ENCODE peak calls at places on chromosomes 5 and 9, in six cellular contexts. M is right cardiac atrium, J is mesenchymal stem cell, F is upper lobe of right lung, S is transverse colon, E is small intestine. Q is an unnamed sample. For H3K4me1, the result is how much of the 10 kb centered on the place peaks cover.

GRCh38 chr5:102481044-102481715 is 17.6 kb downstream of the SLCO6A1 start:
- DNase-seq in F (no peak), M (no peak), S (no peak), J (peak), E (no peak), Q (no peak)

GRCh38 chr9:80146466-80146865 is 574.7 kb downstream of the TLE4 start:
- DNase-seq in M (no peak), J (peak), E (no peak), S (no peak), F (no peak), Q (no peak)

GRCh38 chr5:72067682-72068470 is 39.4 kb upstream of the MAP1B start:
- DNase-seq in S (no peak), J (peak), M (no peak), F (no peak), E (no peak), Q (no peak)

GRCh38 chr5:177022386-177023246 is at the start of gene ZNF346:
- DNase-seq in E (peak), J (peak), S (peak), F (peak), M (peak), Q (peak)

GRCh38 chr5:33339413-33339812 is 101.4 kb upstream of the TARS1 start:
- DNase-seq in F (no peak), E (no peak), M (no peak), J (no peak), S (no peak), Q (no peak)

GRCh38 chr5:89769975-89770374 is 639.6 kb downstream of the CETN3 start:
- DNase-seq in E (no peak), F (no peak), M (no peak), J (peak), S (no peak), Q (no peak)

GRCh38 chr5:119451561-119451960 is 736 bp upstream of the HSD17B4 start:
- DNase-seq in J (no peak), F (no peak), M (no peak), S (no peak), E (no peak), Q (no peak)

GRCh38 chr9:36092509-36093215 is 43.9 kb upstream of the GLIPR2 start:
- DNase-seq in M (no peak), E (peak), F (no peak), S (peak), J (peak), Q (no peak)

GRCh38 chr5:96807099-96807654 is 568 bp downstream of the ERAP1 start:
- DNase-seq in J (peak), M (peak), F (peak), E (peak), S (peak), Q (peak)

GRCh38 chr5:150441813-150442698 is 7.5 kb downstream of the RPS14 start:
- DNase-seq in F (no peak), E (no peak), M (no peak), J (no peak), S (no peak), Q (no peak)

GRCh38 chr9:75121914-75122558 is 33.7 kb downstream of the OSTF1 start:
- DNase-seq in E (no peak), M (no peak), F (no peak), J (no peak), S (no peak), Q (no peak)

DNA sequence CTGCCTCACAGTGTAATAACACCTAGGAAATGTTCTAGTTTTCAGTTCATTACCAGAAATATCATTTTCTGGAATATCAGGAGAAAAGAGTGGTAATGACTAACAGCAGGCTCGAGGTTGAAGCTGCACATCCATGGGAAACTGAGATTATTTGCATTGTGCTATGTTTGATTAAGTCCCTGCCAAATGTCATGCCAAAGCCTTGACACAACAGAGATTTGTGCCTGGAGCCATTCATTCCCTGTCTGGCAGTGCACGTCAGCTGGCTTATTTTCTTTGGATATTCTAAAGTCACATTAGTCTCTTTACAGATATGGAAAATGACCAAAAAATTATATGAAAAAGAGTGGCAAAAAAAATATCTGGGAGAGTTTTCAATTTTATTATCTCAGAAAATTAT is 848.0 kb downstream of the PTPRD start:
- DNase-seq in J (no peak), E (no peak), M (no peak), F (no peak), S (no peak), Q (no peak)
- H3K4me1 ChIP-seq in J (under half), E (under half), M (under half), F (under half), S (under half), Q (under half)

GRCh38 chr5:107696071-107696470 is 25.3 kb upstream of the EFNA5 start:
- DNase-seq in J (no peak), M (no peak), S (no peak), F (no peak), E (no peak), Q (no peak)
- H3K4me3 ChIP-seq in J (no peak), M (no peak), S (no peak), F (no peak), E (no peak), Q (no peak)

DNA sequence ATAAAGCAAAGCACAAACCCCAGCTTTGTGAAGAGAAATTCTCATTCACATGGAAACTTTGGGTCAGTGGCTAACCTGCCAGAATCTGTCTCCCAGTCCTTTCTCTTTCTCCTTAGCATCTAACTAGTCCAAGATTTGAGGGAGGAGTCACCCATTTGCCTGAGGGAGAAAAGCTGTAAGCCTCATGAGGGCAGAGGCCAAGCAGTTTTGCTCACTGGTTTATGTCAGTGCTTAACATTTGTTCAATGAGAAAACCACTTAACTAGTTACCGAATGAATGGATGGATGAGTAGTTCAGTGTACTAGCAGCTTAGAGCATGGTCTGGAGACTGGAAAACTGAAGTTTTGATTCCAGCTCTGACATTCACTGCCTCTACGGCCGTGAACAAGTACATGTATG is 36.0 kb downstream of the ADAM19 start:
- DNase-seq in M (no peak), F (no peak), J (peak), S (no peak), E (no peak), Q (no peak)
- H3K4me1 ChIP-seq in M (under half), F (under half), J (under half), S (under half), E (under half), Q (under half)

DNA sequence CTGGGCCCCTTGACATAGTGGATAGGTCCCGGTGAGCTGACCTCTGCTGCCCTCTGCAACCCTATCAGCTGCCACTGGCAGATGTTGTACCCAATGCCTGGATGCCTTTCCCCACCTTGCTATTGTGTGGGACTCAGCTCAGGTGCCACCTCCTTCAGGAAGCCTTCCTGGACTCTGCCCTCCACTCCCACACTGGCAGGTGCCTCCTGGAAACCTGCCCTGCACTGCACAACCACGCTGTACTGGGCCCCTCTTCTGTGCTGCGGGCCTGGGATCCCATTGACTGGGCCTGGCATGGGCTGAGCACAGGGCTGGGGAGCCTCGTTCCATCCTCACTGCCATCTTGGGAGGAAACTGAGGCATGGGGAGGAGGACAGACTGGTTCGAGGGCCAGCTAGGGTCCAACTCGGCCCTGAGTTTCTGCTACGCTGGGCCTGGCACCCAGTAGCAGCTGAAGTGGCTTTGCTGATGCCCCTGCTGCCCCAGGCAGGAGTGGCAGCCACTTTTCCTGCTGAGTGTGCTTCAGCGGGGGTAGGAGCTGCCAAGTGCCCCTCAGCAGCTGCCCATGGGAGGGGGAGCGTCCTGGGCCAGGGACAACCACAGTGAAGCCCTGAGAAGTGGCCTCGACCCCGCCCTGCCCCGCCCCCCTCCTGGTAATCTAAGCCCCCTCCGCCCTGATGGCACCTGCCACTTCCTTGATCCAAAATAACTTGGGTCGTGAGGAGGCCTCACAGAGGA is 1.3 kb downstream of the AK1 start:
- DNase-seq in M (peak), J (no peak), F (peak), S (peak), E (peak), Q (no peak)
- H3K4me3 ChIP-seq in M (peak), J (peak), F (peak), S (no peak), E (no peak), Q (no peak)

DNA sequence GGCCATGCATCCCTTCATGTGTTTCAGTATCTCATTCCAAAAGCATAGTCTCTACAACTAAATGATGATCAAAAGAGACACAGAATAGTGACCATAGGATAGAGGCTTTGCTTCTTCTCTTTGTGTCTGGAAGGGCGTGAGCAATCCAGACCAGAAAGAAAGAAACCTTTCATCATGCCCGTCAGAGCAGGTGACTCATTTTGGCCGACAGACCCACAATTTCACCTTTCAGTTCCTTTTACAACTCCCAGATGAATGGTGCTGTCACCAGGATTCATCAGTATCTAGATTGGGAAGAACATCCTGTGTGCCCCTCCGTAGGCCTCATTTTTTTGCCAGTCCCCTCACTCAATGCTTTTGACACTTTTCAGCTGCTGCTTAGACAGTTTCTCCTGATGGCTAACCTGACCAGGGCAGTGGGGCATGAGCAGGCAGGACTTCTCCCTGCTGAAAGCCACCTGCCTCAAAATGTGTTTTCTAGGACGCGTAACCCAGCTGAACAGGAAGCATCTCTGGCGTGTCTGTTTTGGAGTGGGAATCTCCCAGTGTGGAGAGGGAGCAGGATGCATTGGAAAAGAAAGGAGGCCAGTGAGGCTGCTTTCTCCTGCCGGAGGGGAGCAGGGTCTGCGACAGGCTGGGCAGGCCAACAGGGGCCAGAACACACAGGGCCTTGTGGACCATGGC is 21.2 kb downstream of the ABLIM3 start:
- DNase-seq in J (peak), S (no peak), E (no peak), M (no peak), F (no peak), Q (no peak)
- H3K4me1 ChIP-seq in J (under half), S (under half), E (under half), M (under half), F (under half), Q (under half)

GRCh38 chr5:73519531-73520283 is 21.5 kb downstream of the BTF3 start:
- DNase-seq in S (peak), F (no peak), J (peak), E (peak), M (no peak), Q (peak)

GRCh38 chr5:73525606-73526005 is 27.4 kb downstream of the BTF3 start:
- DNase-seq in S (no peak), E (no peak), J (no peak), F (no peak), M (no peak), Q (no peak)

GRCh38 chr5:73528248-73528647 is 30.0 kb downstream of the BTF3 start:
- DNase-seq in S (no peak), E (no peak), J (no peak), F (no peak), M (no peak), Q (no peak)

GRCh38 chr5:73522989-73523388 is 24.7 kb downstream of the BTF3 start:
- DNase-seq in M (no peak), E (no peak), S (no peak), J (no peak), F (no peak), Q (no peak)

GRCh38 chr5:73523861-73524260 is 25.6 kb downstream of the BTF3 start:
- DNase-seq in F (no peak), M (no peak), S (no peak), J (no peak), E (no peak), Q (no peak)
- H3K4me3 ChIP-seq in F (no peak), M (no peak), S (no peak), J (no peak), E (no peak), Q (no peak)

DNA sequence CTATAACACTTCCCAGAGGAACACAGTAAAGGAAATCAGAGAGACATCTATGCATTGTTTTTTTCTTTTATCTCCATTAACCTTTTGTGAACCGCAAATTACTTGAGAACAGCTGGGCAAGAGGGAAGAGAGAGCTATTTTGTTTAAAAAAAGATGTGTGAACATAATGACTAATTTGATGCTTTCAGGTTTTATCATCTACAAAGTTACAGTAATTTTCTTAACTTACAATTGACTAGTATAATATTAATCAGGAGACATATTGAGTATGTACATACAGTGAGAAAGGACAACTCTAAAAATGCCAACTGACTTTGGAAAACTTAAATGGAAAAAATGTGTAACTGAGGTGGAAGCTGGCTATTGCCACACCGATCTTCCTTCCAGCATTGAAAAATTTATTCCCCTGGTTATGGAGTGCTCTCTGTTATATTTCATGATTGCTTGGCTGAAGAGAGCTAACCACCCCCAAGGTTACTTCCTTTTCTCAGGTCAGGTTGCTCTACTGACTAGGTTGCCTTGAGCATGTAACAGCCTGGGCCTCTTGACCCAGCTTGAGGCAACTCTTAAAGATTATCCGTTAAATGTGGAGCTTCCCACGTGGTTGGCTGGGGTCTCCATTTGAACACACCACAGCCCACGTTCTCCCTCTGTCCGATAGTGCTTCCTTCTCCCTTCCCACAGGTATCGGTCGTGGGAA is 62.6 kb upstream of the C6 start:
- DNase-seq in E (no peak), J (no peak), F (no peak), M (no peak), S (no peak), Q (no peak)
- H3K4me1 ChIP-seq in E (under half), J (under half), F (under half), M (under half), S (under half), Q (under half)